ENCODE peak calls at places on chromosome 14, in five cellular contexts. G, T, M, D and O are unnamed samples. For H3K27me3, the result is how much of the 10 kb centered on the place peaks cover.

GRCh38 chr14:37083599-37083998 is 88.8 kb downstream of the SLC25A21 start:
- DNase-seq in G (no peak), T (no peak), M (no peak), D (no peak), O (no peak)

GRCh38 chr14:23537351-23538048 is 14.1 kb downstream of the ZFHX2 start:
- DNase-seq in G (no peak), T (no peak), M (no peak), D (no peak), O (no peak)

GRCh38 chr14:97180304-97181200 is 383.4 kb downstream of the VRK1 start:
- DNase-seq in G (peak), T (no peak), M (no peak), D (no peak), O (no peak)

GRCh38 chr14:81162941-81163340 is 57.8 kb downstream of the GTF2A1 start:
- DNase-seq in G (peak), T (no peak), M (no peak), D (no peak), O (no peak)

GRCh38 chr14:72089625-72090024 is 157.4 kb downstream of the RGS6 start:
- DNase-seq in G (no peak), T (no peak), M (no peak), D (no peak), O (no peak)

GRCh38 chr14:35140718-35141581 is 18.6 kb downstream of the PRORP start:
- DNase-seq in G (no peak), T (no peak), M (no peak), D (no peak), O (no peak)

GRCh38 chr14:48890333-48890732 is 695.8 kb downstream of the RPS29 start:
- DNase-seq in G (no peak), T (no peak), M (no peak), D (no peak), O (no peak)

GRCh38 chr14:92407395-92407794 is 84.4 kb downstream of the SLC24A4 start:
- DNase-seq in G (no peak), T (no peak), M (no peak), D (no peak), O (no peak)

GRCh38 chr14:93274055-93274806 is 58.6 kb downstream of the BTBD7 start:
- DNase-seq in G (no peak), T (no peak), M (no peak), D (no peak), O (no peak)

GRCh38 chr14:58765843-58766242 is 128.1 kb downstream of the DACT1 start:
- DNase-seq in G (no peak), T (no peak), M (no peak), D (no peak), O (no peak)

GRCh38 chr14:97575677-97576076 is 778.5 kb downstream of the VRK1 start:
- DNase-seq in G (no peak), T (no peak), M (no peak), D (no peak), O (no peak)

GRCh38 chr14:54567224-54567633 is 301 bp downstream of the SAMD4A start:
- DNase-seq in G (no peak), T (no peak), M (no peak), D (peak), O (peak)

GRCh38 chr14:75636100-75636692 is 24.5 kb downstream of the ERG28 start:
- DNase-seq in G (no peak), T (no peak), M (no peak), D (no peak), O (no peak)

GRCh38 chr14:82694820-82695219 is 1161.2 kb upstream of the SEL1L start:
- DNase-seq in G (no peak), T (no peak), M (no peak), D (no peak), O (no peak)

GRCh38 chr14:49861923-49862673 is 9.5 kb upstream of the NEMF start:
- DNase-seq in G (peak), T (peak), M (peak), D (peak), O (peak)

GRCh38 chr14:66070542-66071319 is 415.4 kb upstream of the CCDC196 start:
- DNase-seq in G (peak), T (no peak), M (peak), D (peak), O (no peak)

GRCh38 chr14:49637534-49638078 is 2.6 kb upstream of the DNAAF2 start:
- DNase-seq in G (no peak), T (no peak), M (no peak), D (no peak), O (no peak)

GRCh38 chr14:35045798-35046047 is 349 bp upstream of the FAM177A1 start:
- DNase-seq in G (no peak), T (no peak), M (no peak), D (no peak), O (no peak)

DNA sequence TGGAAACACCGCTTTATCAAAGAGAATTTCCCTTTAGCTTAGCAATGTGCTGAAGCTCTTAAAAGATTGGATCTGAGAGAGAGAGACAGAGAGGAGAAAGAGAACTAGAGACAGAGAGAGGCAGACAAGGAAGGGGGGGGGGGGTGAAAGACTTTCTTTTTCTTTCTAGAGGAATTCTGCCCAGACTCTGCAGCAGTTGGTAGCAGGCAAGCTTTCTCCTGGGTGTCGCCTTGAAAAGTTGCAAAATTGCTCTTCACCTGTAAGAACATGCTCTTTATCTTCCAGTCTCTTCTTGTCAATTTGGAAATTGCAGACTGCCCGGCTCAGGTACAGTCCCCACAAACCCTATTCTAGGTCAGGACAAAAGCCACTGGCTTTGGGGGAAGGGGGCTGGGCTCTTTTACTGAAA is 2.9 kb upstream of the OTX2 start:
- DNase-seq in G (no peak), T (no peak), M (no peak), D (no peak), O (no peak)
- H3K27me3 ChIP-seq in G (under half), T (half or more), M (half or more), D (half or more), O (under half)

DNA sequence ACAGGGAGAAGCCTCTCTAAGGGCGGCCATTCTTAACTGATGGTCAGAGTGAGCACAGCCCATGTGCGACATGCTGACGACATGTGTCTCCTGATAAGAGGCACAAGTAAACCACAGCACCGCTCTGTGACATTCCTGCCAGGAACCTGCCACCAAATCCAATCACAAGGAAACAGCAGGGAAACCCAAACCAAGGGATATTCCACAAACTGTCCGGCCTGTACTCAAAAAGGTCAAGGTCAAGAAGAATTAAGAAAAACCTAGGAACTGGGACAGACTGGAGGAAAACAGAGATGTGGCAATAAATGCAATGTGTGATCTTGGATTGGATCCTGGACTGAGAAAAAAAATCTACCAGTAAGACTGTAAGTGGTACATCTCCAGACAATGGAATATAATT is 91.9 kb downstream of the SYNE3 start:
- DNase-seq in G (no peak), T (no peak), M (no peak), D (no peak), O (no peak)
- H3K27ac ChIP-seq in G (no peak), T (no peak), M (no peak), D (no peak), O (no peak)

DNA sequence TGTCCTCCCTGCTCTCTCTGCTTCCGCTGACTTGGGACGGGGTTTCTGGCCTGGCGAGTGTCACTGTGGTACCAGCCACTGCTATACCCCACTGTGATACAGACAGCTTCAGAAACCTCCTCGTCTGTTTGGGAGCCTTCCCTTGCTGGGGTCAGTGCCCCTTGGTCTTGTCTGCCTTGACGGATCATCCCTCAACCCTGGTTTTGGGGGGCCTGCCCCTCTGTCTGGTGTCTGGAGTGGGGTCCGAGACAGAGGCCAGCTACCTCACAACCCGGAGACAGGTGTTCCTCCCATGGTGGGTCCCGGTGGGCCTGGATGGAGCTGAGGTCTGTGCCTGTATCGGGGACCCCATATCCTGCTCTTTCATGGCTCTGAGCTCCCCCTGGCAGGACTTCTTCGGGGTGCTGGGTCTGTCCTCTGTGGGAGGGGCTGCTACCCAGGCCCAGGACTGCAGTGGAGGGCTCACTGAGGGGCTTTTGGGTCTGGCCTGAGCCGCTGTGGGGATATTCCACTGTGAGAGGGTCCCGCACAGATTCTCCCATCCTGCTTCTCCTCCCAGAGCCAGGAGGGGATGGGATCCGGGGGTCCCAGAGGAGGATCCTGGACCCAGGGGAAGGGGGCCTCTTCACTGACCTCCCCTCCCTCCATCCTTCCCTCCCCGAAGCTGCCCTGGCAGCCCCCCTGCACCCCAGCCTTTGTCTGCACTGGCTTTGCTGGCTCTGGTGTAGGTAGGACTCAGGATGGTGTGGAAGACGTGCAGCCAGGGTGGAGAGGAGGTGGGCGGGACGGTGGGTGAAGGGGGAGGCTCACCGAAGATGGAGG is 365.5 kb downstream of the TMEM121 start:
- DNase-seq in G (no peak), T (no peak), M (no peak), D (peak), O (peak)
- H3K27me3 ChIP-seq in G (under half), T (under half), M (under half), D (under half), O (under half)

DNA sequence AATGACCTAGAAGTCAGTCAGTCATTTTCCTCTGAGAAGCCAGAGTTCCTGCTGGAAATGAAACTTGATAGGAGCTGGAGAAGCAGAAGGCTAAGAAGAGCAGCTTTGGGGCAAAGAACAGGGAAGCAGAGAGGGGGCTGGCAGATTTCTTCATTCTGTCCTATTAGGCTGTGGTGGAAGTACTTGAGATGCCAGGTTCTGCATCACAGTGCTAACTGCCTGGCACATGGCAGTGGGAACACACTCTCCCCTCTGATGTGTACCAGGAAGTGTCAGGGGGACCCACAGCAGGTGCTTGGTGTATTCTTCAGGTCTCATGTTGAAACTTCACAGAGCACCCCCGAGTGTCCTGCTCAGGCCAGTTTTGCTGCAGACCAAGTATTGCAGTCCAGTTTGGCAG is 61.0 kb downstream of the SUSD6 start:
- DNase-seq in G (no peak), T (no peak), M (no peak), D (no peak), O (no peak)
- H3K27ac ChIP-seq in G (no peak), T (no peak), M (no peak), D (peak), O (no peak)

GRCh38 chr14:94970937-94971730 is 186.2 kb downstream of the DICER1 start:
- DNase-seq in G (no peak), T (no peak), M (no peak), D (no peak), O (no peak)

GRCh38 chr14:94966868-94967267 is 190.5 kb downstream of the DICER1 start:
- DNase-seq in G (no peak), T (no peak), M (no peak), D (no peak), O (no peak)

GRCh38 chr14:94971750-94972149 is 185.6 kb downstream of the DICER1 start:
- DNase-seq in G (no peak), T (no peak), M (no peak), D (no peak), O (peak)

GRCh38 chr14:94966344-94966743 is 191.0 kb downstream of the DICER1 start:
- DNase-seq in G (no peak), T (no peak), M (no peak), D (no peak), O (no peak)

DNA sequence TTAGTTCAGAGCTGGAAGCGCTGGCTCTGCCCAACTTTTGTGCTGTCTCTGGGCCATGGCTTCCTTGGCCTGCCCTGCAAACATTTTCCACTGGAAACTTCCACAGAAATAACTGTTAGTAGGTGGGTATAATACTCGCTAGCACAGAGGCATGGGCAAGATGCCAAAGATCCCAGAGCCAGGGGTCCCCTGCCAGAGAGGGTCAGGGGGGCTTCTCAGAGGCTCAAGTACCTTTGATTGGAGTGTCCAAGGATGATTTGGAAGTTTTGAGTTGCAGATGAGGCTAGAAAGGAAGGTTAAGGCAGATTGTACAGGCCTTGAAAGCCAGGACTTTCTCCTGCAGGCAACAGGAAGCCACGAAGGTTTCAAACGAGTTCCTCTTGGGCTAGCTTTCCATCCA is 187.6 kb downstream of the DICER1 start:
- DNase-seq in G (no peak), T (no peak), M (no peak), D (no peak), O (no peak)
- H3K27me3 ChIP-seq in G (under half), T (under half), M (under half), D (under half), O (under half)

GRCh38 chr14:95514131-95515079 is 2.0 kb downstream of the SYNE3 start:
- DNase-seq in G (no peak), T (no peak), M (no peak), D (no peak), O (peak)
- H3K27ac ChIP-seq in G (no peak), T (peak), M (no peak), D (peak), O (no peak)

DNA sequence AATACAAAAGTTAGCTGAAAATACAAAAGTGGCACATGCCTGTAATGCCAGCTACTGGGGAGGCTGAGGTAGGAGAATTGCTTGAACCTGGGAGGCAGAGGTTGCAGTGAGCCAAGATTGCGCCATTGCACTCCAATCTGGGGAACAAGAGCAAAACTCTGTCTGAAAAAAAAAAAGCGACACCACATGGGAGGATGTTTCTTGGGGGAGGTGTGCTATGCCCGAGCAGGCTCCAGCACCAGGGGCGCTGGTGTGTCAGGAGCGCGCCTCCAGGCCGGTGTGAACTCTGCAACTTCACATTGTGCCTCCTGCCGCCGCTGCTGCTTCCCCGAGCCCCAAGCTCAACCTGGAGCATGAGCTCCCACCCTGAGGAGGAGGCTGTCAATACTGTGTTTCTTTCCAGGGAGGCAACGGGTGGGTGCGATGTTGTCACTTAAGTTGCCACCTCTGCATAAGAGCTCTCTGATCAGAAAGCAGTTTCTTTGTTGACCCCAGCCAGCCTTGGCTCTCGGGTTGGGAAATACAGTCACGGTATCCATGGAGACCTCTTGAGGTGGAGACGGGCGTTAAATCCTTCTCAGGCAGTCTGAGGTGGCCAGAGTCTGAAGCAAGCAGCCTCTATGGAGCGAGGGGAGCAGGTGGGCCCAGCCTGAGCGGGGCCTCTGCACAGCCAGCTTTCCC is 18.9 kb downstream of the DEGS2 start:
- DNase-seq in G (no peak), T (no peak), M (no peak), D (no peak), O (no peak)
- H3K27me3 ChIP-seq in G (under half), T (under half), M (under half), D (under half), O (under half)

GRCh38 chr14:101499513-101499912 is 61.8 kb upstream of the DIO3 start:
- DNase-seq in G (no peak), T (no peak), M (no peak), D (no peak), O (peak)

GRCh38 chr14:101496779-101497420 is 64.4 kb upstream of the DIO3 start:
- DNase-seq in G (no peak), T (no peak), M (no peak), D (no peak), O (peak)

GRCh38 chr14:101499080-101499479 is 62.2 kb upstream of the DIO3 start:
- DNase-seq in G (no peak), T (no peak), M (no peak), D (no peak), O (peak)

GRCh38 chr14:101500061-101500460 is 61.2 kb upstream of the DIO3 start:
- DNase-seq in G (no peak), T (no peak), M (no peak), D (no peak), O (peak)

GRCh38 chr14:101497910-101498860 is 63.1 kb upstream of the DIO3 start:
- DNase-seq in G (no peak), T (no peak), M (no peak), D (no peak), O (peak)
- H3K27ac ChIP-seq in G (no peak), T (no peak), M (no peak), D (no peak), O (peak)

GRCh38 chr14:90505531-90505930 is 108.7 kb downstream of the CALM1 start:
- DNase-seq in G (no peak), T (no peak), M (no peak), D (no peak), O (no peak)
- H3K27me3 ChIP-seq in G (under half), T (under half), M (under half), D (under half), O (under half)

GRCh38 chr14:89303452-89304435 is 113.3 kb downstream of the FOXN3 start:
- DNase-seq in G (no peak), T (no peak), M (no peak), D (peak), O (peak)
- H3K27ac ChIP-seq in G (no peak), T (peak), M (peak), D (peak), O (peak)